ENCODE peak calls at places on chromosome 6, in four cellular contexts. One of them, this sample, is unnamed.

GRCh38 chr6:52517502-52518278 is 59.2 kb downstream of the TRAM2 start:
- DNase-seq in GM23338: peak
- DNase-seq in HCT116: peak
- DNase-seq in Panc1: peak
- DNase-seq in this sample: no peak

GRCh38 chr6:16318538-16318937 is 80.2 kb downstream of the GMPR start:
- DNase-seq in GM23338: no peak
- DNase-seq in HCT116: no peak
- DNase-seq in Panc1: no peak
- DNase-seq in this sample: no peak

GRCh38 chr6:39881851-39882566 is 52.3 kb downstream of the MOCS1 start:
- DNase-seq in GM23338: no peak
- DNase-seq in HCT116: no peak
- DNase-seq in Panc1: no peak
- DNase-seq in this sample: no peak

GRCh38 chr6:33656844-33657243 is 35.7 kb downstream of the ITPR3 start:
- DNase-seq in GM23338: no peak
- DNase-seq in HCT116: no peak
- DNase-seq in Panc1: no peak
- DNase-seq in this sample: no peak

GRCh38 chr6:26556263-26557070 is 18.3 kb downstream of the HMGN4 start:
- DNase-seq in GM23338: peak
- DNase-seq in HCT116: peak
- DNase-seq in Panc1: peak
- DNase-seq in this sample: no peak

GRCh38 chr6:166775180-166775922 is 148.3 kb upstream of the RPS6KA2 start:
- DNase-seq in GM23338: peak
- DNase-seq in HCT116: peak
- DNase-seq in Panc1: peak
- DNase-seq in this sample: peak

GRCh38 chr6:37205997-37206340 is 36.0 kb downstream of the PIM1 start:
- DNase-seq in GM23338: no peak
- DNase-seq in HCT116: no peak
- DNase-seq in Panc1: no peak
- DNase-seq in this sample: no peak

GRCh38 chr6:166173292-166173951 is 5.8 kb upstream of the TBXT start:
- DNase-seq in GM23338: peak
- DNase-seq in HCT116: peak
- DNase-seq in Panc1: no peak
- DNase-seq in this sample: peak

GRCh38 chr6:164247106-164247505 is 832.6 kb downstream of the QKI start:
- DNase-seq in GM23338: no peak
- DNase-seq in HCT116: no peak
- DNase-seq in Panc1: no peak
- DNase-seq in this sample: no peak

GRCh38 chr6:15512126-15512525 is 150.7 kb downstream of the DTNBP1 start:
- DNase-seq in GM23338: no peak
- DNase-seq in HCT116: no peak
- DNase-seq in Panc1: no peak
- DNase-seq in this sample: no peak

GRCh38 chr6:167893416-167893815 is 66.7 kb downstream of the AFDN start:
- DNase-seq in GM23338: peak
- DNase-seq in HCT116: peak
- DNase-seq in Panc1: no peak
- DNase-seq in this sample: no peak

GRCh38 chr6:158039178-158039557 is 57.5 kb downstream of the SYNJ2 start:
- DNase-seq in GM23338: no peak
- DNase-seq in HCT116: no peak
- DNase-seq in Panc1: no peak
- DNase-seq in this sample: no peak

GRCh38 chr6:69022991-69023390 is 387.9 kb downstream of the ADGRB3 start:
- DNase-seq in GM23338: no peak
- DNase-seq in HCT116: no peak
- DNase-seq in Panc1: no peak
- DNase-seq in this sample: no peak

GRCh38 chr6:99334526-99335127 is 14.8 kb downstream of the FAXC start:
- DNase-seq in GM23338: peak
- DNase-seq in HCT116: peak
- DNase-seq in Panc1: peak
- DNase-seq in this sample: peak

GRCh38 chr6:99330159-99330558 is 19.3 kb downstream of the FAXC start:
- DNase-seq in GM23338: peak
- DNase-seq in HCT116: peak
- DNase-seq in Panc1: peak
- DNase-seq in this sample: peak

GRCh38 chr6:107110200-107110599 is 5.1 kb downstream of the BEND3 start:
- DNase-seq in GM23338: no peak
- DNase-seq in HCT116: no peak
- DNase-seq in Panc1: no peak
- DNase-seq in this sample: peak

GRCh38 chr6:51099201-51099600 is 280.5 kb downstream of the TFAP2B start:
- DNase-seq in GM23338: no peak
- DNase-seq in HCT116: no peak
- DNase-seq in Panc1: no peak
- DNase-seq in this sample: no peak
- TF ChIP-seq REST in GM23338: no peak
- TF ChIP-seq REST in HCT116: no peak
- TF ChIP-seq REST in Panc1: no peak
- TF ChIP-seq REST in this sample: no peak

GRCh38 chr6:85643530-85644373 is 1.1 kb upstream of the SYNCRIP start:
- DNase-seq in GM23338: peak
- DNase-seq in HCT116: peak
- DNase-seq in Panc1: peak
- DNase-seq in this sample: peak
- TF ChIP-seq POLR2AphosphoS5 in GM23338: peak
- TF ChIP-seq POLR2AphosphoS5 in HCT116: no peak
- TF ChIP-seq POLR2AphosphoS5 in Panc1: peak
- TF ChIP-seq POLR2AphosphoS5 in this sample: peak

DNA sequence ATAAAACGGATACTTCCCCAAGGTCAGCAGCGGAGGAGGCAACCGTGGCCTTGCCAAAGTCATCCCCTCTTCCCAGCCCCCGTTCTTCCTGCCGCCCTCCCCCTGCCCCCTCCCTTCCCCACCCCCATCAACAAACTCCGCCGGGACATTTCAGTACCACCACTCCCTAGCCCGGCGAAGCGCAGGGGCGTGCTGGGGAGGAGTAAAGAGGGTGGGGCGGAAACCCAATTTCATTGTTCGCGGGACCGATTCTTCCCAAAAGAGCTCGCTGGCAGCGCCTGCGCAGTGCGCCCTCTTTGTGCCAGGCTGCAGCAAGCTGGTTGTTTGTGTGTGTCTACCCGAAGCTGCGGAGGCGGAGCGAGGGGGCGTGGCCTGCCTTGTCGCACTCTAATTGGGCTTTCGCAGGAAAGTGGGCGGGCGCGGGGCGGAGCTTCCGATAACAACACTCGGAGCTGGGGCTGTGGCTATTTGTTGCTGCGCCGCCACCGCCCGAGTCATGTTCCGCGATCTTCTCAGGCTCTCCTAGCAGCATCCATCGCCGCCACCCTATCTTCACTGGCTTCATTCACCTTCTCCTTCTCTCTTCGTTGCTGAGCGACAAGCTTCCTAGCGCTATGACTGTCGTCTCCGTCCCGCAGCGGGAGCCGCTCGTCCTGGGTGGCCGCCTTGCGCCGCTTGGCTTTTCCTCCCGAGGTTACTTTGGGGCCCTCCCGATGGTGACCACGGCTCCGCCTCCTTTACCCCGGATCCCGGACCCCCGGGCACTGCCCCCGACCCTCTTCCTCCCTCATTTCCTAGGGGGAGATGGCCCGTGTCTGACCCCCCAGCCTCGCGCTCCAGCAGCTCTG is at the start of gene PNRC1:
- DNase-seq in GM23338: peak
- DNase-seq in HCT116: peak
- DNase-seq in Panc1: peak
- DNase-seq in this sample: peak
- TF ChIP-seq CTCF in GM23338: no peak
- TF ChIP-seq CTCF in HCT116: no peak
- TF ChIP-seq CTCF in Panc1: no peak
- TF ChIP-seq CTCF in this sample: no peak

DNA sequence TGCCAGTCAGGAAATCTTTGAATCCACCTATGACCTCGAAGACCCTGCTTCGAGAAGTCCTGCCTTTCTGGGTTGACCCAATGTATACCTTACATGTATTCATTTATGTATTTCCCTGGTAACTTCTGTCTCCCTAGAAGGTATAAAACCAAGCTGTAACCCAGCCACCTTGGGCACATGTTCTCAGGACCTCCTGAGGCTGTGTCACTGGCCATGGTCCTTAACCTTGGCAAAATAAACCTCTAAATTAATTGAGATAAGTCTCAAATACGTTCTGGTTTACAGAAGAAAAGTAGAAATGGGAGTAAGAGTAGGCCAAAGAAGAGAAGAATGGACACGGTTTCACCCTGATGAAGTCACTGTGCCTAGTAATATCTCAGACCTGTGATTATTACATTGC is 30.0 kb upstream of the PPP1R3G start:
- DNase-seq in GM23338: no peak
- DNase-seq in HCT116: no peak
- DNase-seq in Panc1: no peak
- DNase-seq in this sample: no peak
- TF ChIP-seq REST in GM23338: peak
- TF ChIP-seq REST in HCT116: peak
- TF ChIP-seq REST in Panc1: no peak
- TF ChIP-seq REST in this sample: peak

GRCh38 chr6:111566873-111567517 is 38.7 kb downstream of the TRAF3IP2 start:
- DNase-seq in GM23338: no peak
- DNase-seq in HCT116: no peak
- DNase-seq in Panc1: no peak
- DNase-seq in this sample: peak
- TF ChIP-seq POLR2AphosphoS5 in GM23338: no peak
- TF ChIP-seq POLR2AphosphoS5 in HCT116: no peak
- TF ChIP-seq POLR2AphosphoS5 in Panc1: no peak
- TF ChIP-seq POLR2AphosphoS5 in this sample: no peak

DNA sequence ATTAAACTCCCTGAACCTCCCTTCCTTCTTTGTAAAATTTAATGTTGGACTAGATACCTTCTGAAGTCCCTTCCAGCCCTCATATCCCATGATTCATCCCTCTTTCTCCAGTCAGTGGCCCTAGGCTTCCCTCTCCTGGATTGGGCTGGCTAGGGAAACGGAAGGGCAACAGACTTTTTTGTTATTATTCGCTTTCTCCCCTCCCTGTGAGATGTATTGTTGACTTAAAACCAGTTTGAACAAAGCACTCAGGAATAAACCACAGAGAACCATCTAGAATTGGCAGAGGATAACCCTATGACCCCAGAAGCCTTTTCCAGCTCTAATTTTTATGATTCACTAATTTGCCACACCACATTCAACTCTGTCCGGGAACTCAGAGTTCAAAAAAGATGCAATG is 239.7 kb upstream of the SUPT3H start:
- DNase-seq in GM23338: no peak
- DNase-seq in HCT116: no peak
- DNase-seq in Panc1: no peak
- DNase-seq in this sample: no peak
- TF ChIP-seq CTCF in GM23338: peak
- TF ChIP-seq CTCF in HCT116: no peak
- TF ChIP-seq CTCF in Panc1: no peak
- TF ChIP-seq CTCF in this sample: no peak

DNA sequence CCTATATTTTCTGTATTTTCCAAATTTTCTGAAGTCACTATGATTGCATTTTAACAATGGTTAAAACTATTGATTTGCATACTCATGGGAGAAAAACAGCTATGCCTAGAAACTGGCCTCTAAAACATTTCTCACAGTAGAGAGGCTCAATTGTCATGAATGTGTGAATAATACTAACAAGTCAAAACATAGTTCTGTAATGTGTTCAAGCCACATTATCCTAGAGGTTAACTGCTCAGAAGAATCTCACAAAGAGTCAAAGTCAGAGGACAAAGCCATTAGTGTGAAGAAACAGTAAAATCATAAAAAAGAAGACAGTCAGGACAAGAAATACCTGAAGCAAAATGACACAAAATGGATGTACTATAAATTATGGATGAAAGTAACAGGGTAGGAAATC is 12.5 kb upstream of the ALDH8A1 start:
- DNase-seq in GM23338: no peak
- DNase-seq in HCT116: no peak
- DNase-seq in Panc1: no peak
- DNase-seq in this sample: no peak
- TF ChIP-seq REST in GM23338: no peak
- TF ChIP-seq REST in HCT116: no peak
- TF ChIP-seq REST in Panc1: no peak
- TF ChIP-seq REST in this sample: no peak

GRCh38 chr6:111087106-111087835 is at the start of gene SLC16A10:
- DNase-seq in GM23338: peak
- DNase-seq in HCT116: peak
- DNase-seq in Panc1: no peak
- DNase-seq in this sample: peak
- TF ChIP-seq POLR2AphosphoS5 in GM23338: peak
- TF ChIP-seq POLR2AphosphoS5 in HCT116: peak
- TF ChIP-seq POLR2AphosphoS5 in Panc1: no peak
- TF ChIP-seq POLR2AphosphoS5 in this sample: no peak

GRCh38 chr6:63689421-63689820 is 53.8 kb downstream of the PHF3 start:
- DNase-seq in GM23338: no peak
- DNase-seq in HCT116: no peak
- DNase-seq in Panc1: no peak
- DNase-seq in this sample: no peak
- TF ChIP-seq CTCF in GM23338: no peak
- TF ChIP-seq CTCF in HCT116: no peak
- TF ChIP-seq CTCF in Panc1: no peak
- TF ChIP-seq CTCF in this sample: no peak

This sample was measured in HL-60.